ENCODE peak calls at places on chromosomes 5 and 9, in four cellular contexts. L, G, Z and P are unnamed samples.

GRCh38 chr5:131357739-131358561 is 94.1 kb downstream of the CDC42SE2 start:
- DNase-seq in L (no peak), G (no peak), Z (no peak), P (no peak)

GRCh38 chr5:104179057-104179456 is 616.5 kb upstream of the NUDT12 start:
- DNase-seq in L (peak; percentile 66), G (peak; percentile 19), Z (peak; percentile 82), P (peak; percentile 9)

GRCh38 chr9:120391691-120392090 is 188.3 kb downstream of the CDK5RAP2 start:
- DNase-seq in L (no peak), G (no peak), Z (no peak), P (no peak)

GRCh38 chr5:100546041-100546440 is 10.9 kb downstream of the FAM174A start:
- DNase-seq in L (no peak), G (no peak), Z (no peak), P (no peak)

GRCh38 chr5:158414333-158414762 is 555.4 kb upstream of the CLINT1 start:
- DNase-seq in L (no peak), G (no peak), Z (no peak), P (no peak)

GRCh38 chr5:67515020-67515689 is 318.6 kb upstream of the CD180 start:
- DNase-seq in L (no peak), G (no peak), Z (no peak), P (no peak)

GRCh38 chr5:175585573-175585972 is 72.3 kb upstream of the HRH2 start:
- DNase-seq in L (no peak), G (no peak), Z (no peak), P (no peak)

GRCh38 chr9:72485821-72486605 is 35.4 kb upstream of the TMC1 start:
- DNase-seq in L (peak; percentile 57), G (no peak), Z (no peak), P (peak; percentile 73)

GRCh38 chr5:68224561-68225187 is 9.1 kb downstream of the PIK3R1 start:
- DNase-seq in L (no peak), G (no peak), Z (no peak), P (peak; percentile 67)

GRCh38 chr9:33081128-33081851 is 4.8 kb upstream of the SMU1 start:
- DNase-seq in L (peak; percentile 93), G (peak; percentile 76), Z (peak; percentile 93), P (peak; percentile 79)

GRCh38 chr9:92384373-92384772 is 20.0 kb downstream of the OGN start:
- DNase-seq in L (no peak), G (no peak), Z (no peak), P (peak; percentile 75)

GRCh38 chr9:127927457-127928231 is 2.9 kb downstream of the PIP5KL1 start:
- DNase-seq in L (no peak), G (no peak), Z (peak; percentile 97), P (no peak)

GRCh38 chr9:35861161-35861897 is 8.9 kb downstream of the OR13J1 start:
- DNase-seq in L (no peak), G (no peak), Z (no peak), P (no peak)

GRCh38 chr5:41371741-41372140 is 138.7 kb downstream of the PLCXD3 start:
- DNase-seq in L (no peak), G (no peak), Z (no peak), P (peak; percentile 82)

GRCh38 chr9:113154471-113154870 is 3.7 kb downstream of the SLC31A2 start:
- DNase-seq in L (no peak), G (no peak), Z (no peak), P (peak; percentile 74)

GRCh38 chr5:7325975-7326911 is 69.7 kb upstream of the ADCY2 start:
- DNase-seq in L (no peak), G (no peak), Z (no peak), P (no peak)

GRCh38 chr9:107636596-107637405 is 147.2 kb upstream of the KLF4 start:
- DNase-seq in L (no peak), G (no peak), Z (no peak), P (no peak)
- H3K4me3 ChIP-seq in L (no peak overlapping the region), G (no peak overlapping the region), Z (peak overlapping the region; percentile 60), P (peak overlapping the region; percentile 56)

GRCh38 chr9:130659699-130660248 is 4.6 kb upstream of the PRDM12 start:
- DNase-seq in L (no peak), G (no peak), Z (peak; percentile 87), P (no peak)

GRCh38 chr9:130660326-130660682 is 4.1 kb upstream of the PRDM12 start:
- DNase-seq in L (no peak), G (no peak), Z (no peak), P (no peak)

GRCh38 chr9:130660683-130661460 is 3.5 kb upstream of the PRDM12 start:
- DNase-seq in L (no peak), G (no peak), Z (peak; percentile 87), P (no peak)

GRCh38 chr9:130661461-130662098 is 2.8 kb upstream of the PRDM12 start:
- DNase-seq in L (no peak), G (no peak), Z (peak; percentile 59), P (no peak)

GRCh38 chr9:130658893-130659698 is 5.3 kb upstream of the PRDM12 start:
- DNase-seq in L (no peak), G (no peak), Z (peak; percentile 53), P (no peak)
- TF ChIP-seq EZH2 in L (no peak), G (no peak), Z (peak; percentile 96), P (peak; percentile 92)

DNA sequence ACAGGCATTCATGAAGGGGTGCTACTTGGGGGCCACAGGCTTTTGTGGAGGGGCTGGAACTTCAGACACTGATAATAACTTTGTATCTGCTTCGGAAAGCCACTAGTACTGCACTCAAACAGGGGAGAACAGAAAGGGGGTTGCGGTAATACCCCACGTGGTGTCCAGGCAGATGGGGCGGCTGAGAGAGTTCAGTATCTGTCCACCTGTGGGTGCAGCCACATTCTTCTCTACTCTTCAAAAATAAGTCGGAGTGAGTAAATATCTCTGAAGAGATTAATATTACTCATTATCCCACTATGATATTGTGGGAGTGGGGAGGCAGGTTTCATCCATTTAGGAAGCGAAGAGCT is 102.1 kb upstream of the SSBP2 start:
- DNase-seq in L (no peak), G (no peak), Z (no peak), P (no peak)
- H3K4me3 ChIP-seq in L (peak overlapping the region; percentile 37), G (peak overlapping the region; percentile 69), Z (peak overlapping the region; percentile 55), P (no peak overlapping the region)

DNA sequence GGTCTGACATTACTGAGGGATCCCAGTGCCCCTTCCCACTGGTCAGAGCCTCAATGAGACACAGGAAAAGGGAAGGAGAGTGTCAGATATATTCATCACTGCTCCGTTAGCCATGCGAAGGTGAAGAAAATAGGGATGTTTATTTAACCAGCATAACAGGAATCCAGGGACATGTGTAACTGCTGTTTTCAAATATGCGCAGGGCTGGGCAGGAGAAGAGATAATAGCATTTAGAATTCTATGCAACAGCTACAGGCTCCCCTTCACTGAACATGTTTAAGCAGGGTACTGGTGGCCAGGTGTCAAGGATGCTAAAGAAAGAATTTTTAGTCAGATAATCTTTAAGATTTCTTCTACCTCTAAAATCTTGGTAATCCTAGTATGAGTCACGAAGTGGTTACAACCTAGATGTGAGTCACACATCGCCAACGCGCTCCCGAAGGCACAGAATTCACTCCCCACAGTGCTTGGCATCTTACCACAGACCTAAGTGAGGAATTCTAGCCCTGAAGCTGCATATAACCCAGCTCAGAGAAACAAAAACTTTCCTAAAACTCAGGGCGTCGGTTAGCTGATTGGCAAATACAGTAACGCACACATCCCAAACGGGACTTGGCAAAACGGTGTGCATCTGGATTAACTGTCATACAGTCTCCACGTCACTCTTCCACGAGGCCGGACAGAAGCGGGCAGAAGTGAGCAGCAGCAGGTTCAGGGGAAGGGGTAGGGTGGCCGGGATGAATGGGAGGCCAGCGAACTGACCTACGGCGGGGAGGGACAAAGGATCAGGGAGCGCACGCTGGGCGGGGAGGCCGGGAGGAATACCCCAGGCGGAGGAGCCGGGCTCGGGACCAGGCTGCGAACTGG is 1.1 kb downstream of the CTNNAL1 start:
- DNase-seq in L (peak; percentile 80), G (no peak), Z (peak; percentile 76), P (peak; percentile 94)
- TF ChIP-seq EZH2 in L (no peak), G (no peak), Z (no peak), P (no peak)

GRCh38 chr5:39218482-39219381 is 631 bp downstream of the FYB1 start:
- DNase-seq in L (no peak), G (no peak), Z (no peak), P (no peak)
- H3K4me3 ChIP-seq in L (no peak overlapping the region), G (no peak overlapping the region), Z (no peak overlapping the region), P (no peak overlapping the region)

GRCh38 chr9:133729646-133730281 is 8.4 kb downstream of the SARDH start:
- DNase-seq in L (no peak), G (no peak), Z (no peak), P (no peak)
- TF ChIP-seq EZH2 in L (no peak), G (no peak), Z (no peak), P (no peak)

GRCh38 chr5:60488466-60489130 is 211.4 kb downstream of the DEPDC1B start:
- DNase-seq in L (no peak), G (no peak), Z (no peak), P (peak; percentile 19)
- H3K4me3 ChIP-seq in L (no peak overlapping the region), G (no peak overlapping the region), Z (no peak overlapping the region), P (no peak overlapping the region)

GRCh38 chr5:140111859-140112551 is 1.9 kb upstream of the PURA start:
- DNase-seq in L (no peak), G (no peak), Z (no peak), P (no peak)
- TF ChIP-seq EZH2 in L (no peak), G (no peak), Z (peak; percentile 21), P (no peak)